ENCODE peak calls at places on chromosomes 4 and X, in eight cellular contexts. One of them, this sample, is unnamed.

GRCh38 chr4:4592414-4592813 is 50.6 kb upstream of the STX18 start:
- DNase-seq in mesothelial cell of epicardium: no peak
- DNase-seq in kidney: no peak
- DNase-seq in HFFc6: no peak
- DNase-seq in HFF-Myc: no peak
- DNase-seq in NB4: no peak
- DNase-seq in H9: no peak
- DNase-seq in retinal pigment epithelial cell: no peak
- DNase-seq in this sample: no peak

GRCh38 chr4:174244441-174244840 is 39.0 kb downstream of the FBXO8 start:
- DNase-seq in H9: no peak
- DNase-seq in NB4: no peak
- DNase-seq in mesothelial cell of epicardium: no peak
- DNase-seq in HFFc6: peak; percentile 34
- DNase-seq in kidney: no peak
- DNase-seq in retinal pigment epithelial cell: no peak
- DNase-seq in HFF-Myc: no peak
- DNase-seq in this sample: no peak

GRCh38 chr4:98682719-98683118 is 24.3 kb upstream of the TSPAN5 start:
- DNase-seq in HFF-Myc: no peak
- DNase-seq in kidney: no peak
- DNase-seq in HFFc6: peak; percentile 71
- DNase-seq in NB4: no peak
- DNase-seq in retinal pigment epithelial cell: no peak
- DNase-seq in H9: no peak
- DNase-seq in mesothelial cell of epicardium: no peak
- DNase-seq in this sample: no peak

GRCh38 chr4:168656055-168656660 is 159.3 kb downstream of the PALLD start:
- DNase-seq in HFFc6: peak; percentile 80
- DNase-seq in HFF-Myc: no peak
- DNase-seq in mesothelial cell of epicardium: no peak
- DNase-seq in retinal pigment epithelial cell: peak; percentile 84
- DNase-seq in kidney: no peak
- DNase-seq in H9: no peak
- DNase-seq in NB4: peak; percentile 6
- DNase-seq in this sample: no peak

GRCh38 chr4:56654238-56654632 is 26.9 kb downstream of the HOPX start:
- DNase-seq in retinal pigment epithelial cell: no peak
- DNase-seq in H9: no peak
- DNase-seq in NB4: no peak
- DNase-seq in kidney: no peak
- DNase-seq in HFFc6: no peak
- DNase-seq in mesothelial cell of epicardium: no peak
- DNase-seq in HFF-Myc: no peak
- DNase-seq in this sample: no peak

GRCh38 chr4:15682340-15682725 is 706 bp downstream of the FAM200B start:
- DNase-seq in H9: no peak
- DNase-seq in retinal pigment epithelial cell: no peak
- DNase-seq in kidney: no peak
- DNase-seq in NB4: peak; percentile 62
- DNase-seq in HFFc6: no peak
- DNase-seq in HFF-Myc: no peak
- DNase-seq in mesothelial cell of epicardium: no peak
- DNase-seq in this sample: no peak

GRCh38 chr4:122313001-122313400 is 65.8 kb upstream of the ADAD1 start:
- DNase-seq in NB4: no peak
- DNase-seq in H9: no peak
- DNase-seq in HFFc6: no peak
- DNase-seq in mesothelial cell of epicardium: no peak
- DNase-seq in kidney: no peak
- DNase-seq in HFF-Myc: no peak
- DNase-seq in retinal pigment epithelial cell: no peak
- DNase-seq in this sample: no peak

GRCh38 chrX:133697656-133698055 is 282.4 kb upstream of the GPC4 start:
- DNase-seq in HFFc6: no peak
- DNase-seq in mesothelial cell of epicardium: no peak
- DNase-seq in NB4: no peak
- DNase-seq in kidney: no peak
- DNase-seq in HFF-Myc: no peak
- DNase-seq in H9: no peak
- DNase-seq in retinal pigment epithelial cell: no peak
- DNase-seq in this sample: no peak

GRCh38 chr4:3442460-3442958 is 741 bp downstream of the HGFAC start:
- DNase-seq in kidney: peak; percentile 68
- DNase-seq in HFFc6: no peak
- DNase-seq in HFF-Myc: no peak
- DNase-seq in H9: no peak
- DNase-seq in NB4: no peak
- DNase-seq in retinal pigment epithelial cell: no peak
- DNase-seq in mesothelial cell of epicardium: no peak
- DNase-seq in this sample: no peak

GRCh38 chr4:183987987-183988392 is 82.9 kb downstream of the STOX2 start:
- DNase-seq in mesothelial cell of epicardium: peak; percentile 52
- DNase-seq in kidney: peak; percentile 78
- DNase-seq in HFFc6: peak; percentile 70
- DNase-seq in H9: peak; percentile 69
- DNase-seq in NB4: peak; percentile 86
- DNase-seq in retinal pigment epithelial cell: peak; percentile 95
- DNase-seq in HFF-Myc: peak; percentile 31
- DNase-seq in this sample: no peak

GRCh38 chr4:71930459-71930858 is 101.3 kb upstream of the NPFFR2 start:
- DNase-seq in HFFc6: no peak
- DNase-seq in H9: no peak
- DNase-seq in HFF-Myc: no peak
- DNase-seq in retinal pigment epithelial cell: no peak
- DNase-seq in mesothelial cell of epicardium: no peak
- DNase-seq in NB4: no peak
- DNase-seq in kidney: no peak
- DNase-seq in this sample: no peak

GRCh38 chr4:55458164-55458563 is 62.4 kb downstream of the TMEM165 start:
- DNase-seq in HFF-Myc: no peak
- DNase-seq in mesothelial cell of epicardium: no peak
- DNase-seq in kidney: no peak
- DNase-seq in retinal pigment epithelial cell: no peak
- DNase-seq in H9: no peak
- DNase-seq in NB4: no peak
- DNase-seq in HFFc6: peak; percentile 52
- DNase-seq in this sample: no peak

GRCh38 chr4:164012396-164013027 is 518.0 kb downstream of the TMA16 start:
- DNase-seq in HFFc6: no peak
- DNase-seq in mesothelial cell of epicardium: peak; percentile 46
- DNase-seq in NB4: peak; percentile 37
- DNase-seq in kidney: no peak
- DNase-seq in HFF-Myc: no peak
- DNase-seq in retinal pigment epithelial cell: peak; percentile 24
- DNase-seq in H9: peak; percentile 71
- DNase-seq in this sample: no peak
- TF ChIP-seq CTCF in HFFc6: no peak
- TF ChIP-seq CTCF in mesothelial cell of epicardium: peak; percentile 38
- TF ChIP-seq CTCF in NB4: peak; percentile 27
- TF ChIP-seq CTCF in kidney: no peak
- TF ChIP-seq CTCF in HFF-Myc: no peak
- TF ChIP-seq CTCF in retinal pigment epithelial cell: peak; percentile 82
- TF ChIP-seq CTCF in H9: peak; percentile 89
- TF ChIP-seq CTCF in this sample: no peak

GRCh38 chr4:17763352-17763890 is 18.0 kb downstream of the FAM184B start:
- DNase-seq in HFFc6: no peak
- DNase-seq in retinal pigment epithelial cell: no peak
- DNase-seq in HFF-Myc: no peak
- DNase-seq in H9: no peak
- DNase-seq in mesothelial cell of epicardium: no peak
- DNase-seq in kidney: no peak
- DNase-seq in NB4: no peak
- DNase-seq in this sample: no peak

GRCh38 chr4:17763931-17764330 is 17.5 kb downstream of the FAM184B start:
- DNase-seq in H9: no peak
- DNase-seq in NB4: no peak
- DNase-seq in HFFc6: no peak
- DNase-seq in retinal pigment epithelial cell: no peak
- DNase-seq in mesothelial cell of epicardium: no peak
- DNase-seq in kidney: no peak
- DNase-seq in HFF-Myc: no peak
- DNase-seq in this sample: no peak

GRCh38 chr4:17761062-17761461 is 20.4 kb downstream of the FAM184B start:
- DNase-seq in mesothelial cell of epicardium: no peak
- DNase-seq in HFF-Myc: no peak
- DNase-seq in NB4: peak; percentile 59
- DNase-seq in retinal pigment epithelial cell: no peak
- DNase-seq in HFFc6: no peak
- DNase-seq in kidney: no peak
- DNase-seq in H9: no peak
- DNase-seq in this sample: no peak

GRCh38 chr4:17760602-17761001 is 20.8 kb downstream of the FAM184B start:
- DNase-seq in NB4: no peak
- DNase-seq in mesothelial cell of epicardium: no peak
- DNase-seq in retinal pigment epithelial cell: no peak
- DNase-seq in H9: no peak
- DNase-seq in HFFc6: no peak
- DNase-seq in HFF-Myc: no peak
- DNase-seq in kidney: no peak
- DNase-seq in this sample: no peak

GRCh38 chr4:17762705-17763104 is 18.7 kb downstream of the FAM184B start:
- DNase-seq in HFFc6: peak; percentile 48
- DNase-seq in HFF-Myc: no peak
- DNase-seq in mesothelial cell of epicardium: no peak
- DNase-seq in retinal pigment epithelial cell: no peak
- DNase-seq in kidney: no peak
- DNase-seq in NB4: peak; percentile 30
- DNase-seq in H9: no peak
- DNase-seq in this sample: no peak
- TF ChIP-seq CTCF in HFFc6: peak; percentile 66
- TF ChIP-seq CTCF in HFF-Myc: peak; percentile 39
- TF ChIP-seq CTCF in mesothelial cell of epicardium: no peak
- TF ChIP-seq CTCF in retinal pigment epithelial cell: peak; percentile 41
- TF ChIP-seq CTCF in kidney: peak; percentile 4
- TF ChIP-seq CTCF in NB4: peak; percentile 28
- TF ChIP-seq CTCF in H9: peak; percentile 35
- TF ChIP-seq CTCF in this sample: no peak

DNA sequence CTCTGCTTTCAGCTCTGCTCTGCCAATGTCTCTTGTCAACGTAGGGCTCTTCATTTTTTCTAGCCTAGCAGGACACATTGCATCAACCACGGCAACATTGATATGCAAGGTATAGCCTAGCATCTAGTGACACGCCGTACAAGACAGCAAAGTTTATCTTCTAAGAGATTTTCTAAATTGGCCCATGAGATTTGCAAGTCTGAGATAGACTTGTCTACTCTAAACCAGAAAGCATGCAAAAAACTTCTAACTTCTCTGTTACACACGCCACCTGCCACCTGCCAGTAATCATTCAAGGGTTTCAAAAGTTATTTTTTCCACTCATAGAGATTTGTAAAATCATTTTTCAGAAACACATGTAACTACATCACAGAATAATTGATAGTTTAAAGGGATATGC is 1265.7 kb downstream of the C4orf33 start:
- DNase-seq in mesothelial cell of epicardium: no peak
- DNase-seq in NB4: no peak
- DNase-seq in retinal pigment epithelial cell: no peak
- DNase-seq in HFF-Myc: no peak
- DNase-seq in H9: no peak
- DNase-seq in HFFc6: no peak
- DNase-seq in kidney: no peak
- DNase-seq in this sample: no peak
- TF ChIP-seq CTCF in mesothelial cell of epicardium: no peak
- TF ChIP-seq CTCF in NB4: no peak
- TF ChIP-seq CTCF in retinal pigment epithelial cell: no peak
- TF ChIP-seq CTCF in HFF-Myc: no peak
- TF ChIP-seq CTCF in H9: no peak
- TF ChIP-seq CTCF in HFFc6: no peak
- TF ChIP-seq CTCF in kidney: no peak
- TF ChIP-seq CTCF in this sample: no peak

GRCh38 chrX:115946059-115946458 is 224.5 kb upstream of the AGTR2 start:
- DNase-seq in H9: no peak
- DNase-seq in kidney: no peak
- DNase-seq in NB4: no peak
- DNase-seq in mesothelial cell of epicardium: no peak
- DNase-seq in retinal pigment epithelial cell: no peak
- DNase-seq in HFFc6: no peak
- DNase-seq in HFF-Myc: no peak
- DNase-seq in this sample: no peak

GRCh38 chrX:115949900-115950822 is 220.4 kb upstream of the AGTR2 start:
- DNase-seq in NB4: peak; percentile 17
- DNase-seq in kidney: peak; percentile 74
- DNase-seq in mesothelial cell of epicardium: no peak
- DNase-seq in retinal pigment epithelial cell: no peak
- DNase-seq in HFFc6: no peak
- DNase-seq in HFF-Myc: no peak
- DNase-seq in H9: peak; percentile 69
- DNase-seq in this sample: no peak

GRCh38 chrX:115952417-115953092 is 218.0 kb upstream of the AGTR2 start:
- DNase-seq in NB4: no peak
- DNase-seq in HFF-Myc: no peak
- DNase-seq in HFFc6: no peak
- DNase-seq in H9: peak; percentile 42
- DNase-seq in kidney: peak; percentile 68
- DNase-seq in mesothelial cell of epicardium: no peak
- DNase-seq in retinal pigment epithelial cell: no peak
- DNase-seq in this sample: no peak

DNA sequence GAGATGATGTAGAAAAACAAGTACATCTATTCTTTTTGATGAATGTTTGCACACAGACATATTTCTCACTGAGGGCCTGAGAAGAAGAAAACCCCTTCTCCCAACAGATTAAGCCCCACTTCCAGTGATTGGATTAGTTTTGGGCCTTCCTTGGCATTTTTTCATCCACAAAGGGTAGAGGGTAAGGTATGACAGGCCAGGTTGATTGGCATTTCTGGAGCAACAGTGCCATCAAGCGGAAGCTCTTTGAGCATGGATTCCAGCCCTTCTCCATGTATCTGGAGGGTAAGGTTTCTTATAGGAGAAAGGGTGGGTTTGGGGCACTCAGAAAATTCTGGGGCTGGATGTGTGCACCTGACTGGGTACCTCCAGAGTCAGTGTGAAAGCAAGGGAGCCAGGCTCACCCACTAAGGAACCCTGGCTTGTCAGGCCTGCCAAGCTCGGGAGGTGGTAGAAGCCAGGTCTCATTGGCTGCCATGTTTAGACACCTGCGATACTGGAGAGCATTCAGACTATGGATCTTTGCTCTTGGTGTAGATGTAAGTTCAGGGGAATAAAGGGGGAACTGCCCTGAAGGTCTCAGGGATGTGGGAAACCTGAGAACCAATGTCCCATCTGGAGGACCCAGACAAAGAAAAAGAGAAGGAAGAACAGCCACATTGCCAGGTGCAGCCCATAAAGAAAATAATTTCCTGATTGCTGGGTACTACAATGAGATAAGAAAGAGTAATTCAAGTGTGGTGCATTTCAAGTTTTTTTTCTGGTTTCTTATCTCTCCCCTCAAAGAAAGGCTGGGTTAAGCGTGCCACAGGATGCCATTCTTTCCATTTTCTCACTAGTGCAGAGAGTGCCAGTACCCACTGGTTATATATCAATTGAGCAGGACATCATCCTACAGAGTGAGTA is 222.3 kb upstream of the AGTR2 start:
- DNase-seq in kidney: no peak
- DNase-seq in HFFc6: no peak
- DNase-seq in HFF-Myc: no peak
- DNase-seq in retinal pigment epithelial cell: no peak
- DNase-seq in H9: no peak
- DNase-seq in mesothelial cell of epicardium: no peak
- DNase-seq in NB4: peak; percentile 39
- DNase-seq in this sample: no peak
- TF ChIP-seq CTCF in kidney: no peak
- TF ChIP-seq CTCF in HFFc6: no peak
- TF ChIP-seq CTCF in HFF-Myc: no peak
- TF ChIP-seq CTCF in retinal pigment epithelial cell: peak; percentile 10
- TF ChIP-seq CTCF in H9: peak; percentile 51
- TF ChIP-seq CTCF in mesothelial cell of epicardium: no peak
- TF ChIP-seq CTCF in NB4: peak; percentile 28
- TF ChIP-seq CTCF in this sample: no peak

This sample was measured in natural killer cell.